ENCODE peak calls at places on chromosomes 6 and 20, in nine cellular contexts. G is stomach, P is H54, O is A549, D is GM12892, Z is IMR-90, J is HCT116, W is adrenal gland, Y is right lobe of liver. S is an unnamed sample.
A peak's percentile ranks its signal among the peaks of the same experiment; 100 is the strongest.

GRCh38 chr6:159852877-159853276 is 37.9 kb upstream of the MAS1 start:
- DNase-seq in W (no peak), P (no peak), J (no peak), Y (no peak), D (no peak), G (no peak), Z (no peak), O (no peak), S (no peak)

GRCh38 chr20:58342104-58342945 is 32.8 kb downstream of the RAB22A start:
- DNase-seq in Y (no peak), D (no peak), W (no peak), P (peak; percentile 35), J (no peak), O (peak; percentile 56), Z (peak; percentile 67), G (no peak), S (no peak)

GRCh38 chr6:99002826-99003225 is 55.1 kb upstream of the FBXL4 start:
- DNase-seq in O (no peak), P (no peak), W (no peak), Z (no peak), J (no peak), D (no peak), G (no peak), Y (no peak), S (no peak)

GRCh38 chr6:28264834-28265401 is 2.0 kb upstream of the ZSCAN26 start:
- DNase-seq in W (no peak), Y (no peak), G (no peak), J (no peak), Z (peak; percentile 4), D (no peak), P (no peak), O (no peak), S (no peak)

GRCh38 chr6:123994891-123995635 is 191.4 kb downstream of the NKAIN2 start:
- DNase-seq in Y (no peak), J (no peak), G (no peak), O (no peak), P (no peak), D (no peak), Z (no peak), W (no peak), S (no peak)

GRCh38 chr6:138004423-138005287 is 102.6 kb downstream of the PERP start:
- DNase-seq in J (peak; percentile 32), W (no peak), P (no peak), Y (no peak), D (no peak), Z (peak; percentile 41), O (peak; percentile 19), G (no peak), S (no peak)

GRCh38 chr6:35363293-35363750 is 21.0 kb downstream of the PPARD start:
- DNase-seq in W (no peak), G (no peak), D (no peak), J (no peak), O (no peak), P (no peak), Z (peak; percentile 39), Y (no peak), S (no peak)

GRCh38 chr6:20707166-20707485 is 172.9 kb downstream of the CDKAL1 start:
- DNase-seq in W (no peak), O (no peak), Z (no peak), G (no peak), P (no peak), Y (no peak), D (no peak), J (no peak), S (no peak)

GRCh38 chr6:79526897-79527296 is 10.3 kb downstream of the LCA5 start:
- DNase-seq in G (no peak), Z (no peak), O (no peak), J (no peak), Y (no peak), P (no peak), D (no peak), W (no peak), S (no peak)

DNA sequence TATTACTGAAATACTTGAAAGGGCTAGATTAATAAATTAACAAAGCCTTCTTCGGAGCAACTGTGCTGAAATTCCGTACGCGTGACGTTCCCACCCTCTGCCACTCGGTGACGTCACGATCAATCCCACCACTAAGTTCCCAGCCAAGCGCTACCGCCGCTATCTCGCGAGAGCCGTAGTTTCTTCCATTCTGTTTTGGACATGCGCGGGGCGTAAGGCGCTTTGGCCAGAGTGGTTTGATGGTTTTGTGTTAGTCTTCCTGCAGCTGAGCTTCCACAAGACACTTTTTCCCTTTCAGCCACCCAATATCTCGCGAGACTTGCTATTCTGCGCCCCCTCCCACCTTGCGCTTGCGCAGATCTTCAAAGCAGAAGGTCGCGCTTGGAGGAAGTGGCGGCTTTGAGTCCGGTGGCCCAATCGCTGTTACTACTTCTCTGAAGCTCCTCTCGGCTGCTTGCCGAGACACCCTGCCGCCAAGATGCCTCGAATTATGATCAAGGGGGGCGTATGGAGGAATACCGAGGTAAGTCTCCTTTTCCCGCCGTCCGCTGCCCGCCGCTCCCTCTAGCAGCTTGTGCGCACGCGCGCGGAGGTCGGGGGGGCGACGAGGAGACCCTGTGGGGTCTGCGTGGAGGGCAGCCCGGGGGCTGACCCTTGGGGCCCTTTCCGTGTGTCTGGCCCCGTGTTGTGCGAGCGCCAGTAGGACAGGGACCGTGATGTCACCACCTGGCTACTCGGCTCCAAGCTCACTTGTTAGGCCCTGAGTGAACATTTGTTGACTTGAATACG is at the start of gene CDC5L:
- DNase-seq in Z (peak; percentile 100), G (peak; percentile 93), O (peak; percentile 93), W (peak; percentile 96), D (peak; percentile 80), J (peak; percentile 98), P (peak; percentile 93), Y (peak; percentile 93), S (peak; percentile 97)
- TF ChIP-seq POLR2A in Z (peak; percentile 89), G (no peak), O (peak; percentile 74), W (peak; percentile 90), D (peak; percentile 96), J (peak; percentile 72), P (peak; percentile 87), Y (peak; percentile 84), S (peak; percentile 92)

DNA sequence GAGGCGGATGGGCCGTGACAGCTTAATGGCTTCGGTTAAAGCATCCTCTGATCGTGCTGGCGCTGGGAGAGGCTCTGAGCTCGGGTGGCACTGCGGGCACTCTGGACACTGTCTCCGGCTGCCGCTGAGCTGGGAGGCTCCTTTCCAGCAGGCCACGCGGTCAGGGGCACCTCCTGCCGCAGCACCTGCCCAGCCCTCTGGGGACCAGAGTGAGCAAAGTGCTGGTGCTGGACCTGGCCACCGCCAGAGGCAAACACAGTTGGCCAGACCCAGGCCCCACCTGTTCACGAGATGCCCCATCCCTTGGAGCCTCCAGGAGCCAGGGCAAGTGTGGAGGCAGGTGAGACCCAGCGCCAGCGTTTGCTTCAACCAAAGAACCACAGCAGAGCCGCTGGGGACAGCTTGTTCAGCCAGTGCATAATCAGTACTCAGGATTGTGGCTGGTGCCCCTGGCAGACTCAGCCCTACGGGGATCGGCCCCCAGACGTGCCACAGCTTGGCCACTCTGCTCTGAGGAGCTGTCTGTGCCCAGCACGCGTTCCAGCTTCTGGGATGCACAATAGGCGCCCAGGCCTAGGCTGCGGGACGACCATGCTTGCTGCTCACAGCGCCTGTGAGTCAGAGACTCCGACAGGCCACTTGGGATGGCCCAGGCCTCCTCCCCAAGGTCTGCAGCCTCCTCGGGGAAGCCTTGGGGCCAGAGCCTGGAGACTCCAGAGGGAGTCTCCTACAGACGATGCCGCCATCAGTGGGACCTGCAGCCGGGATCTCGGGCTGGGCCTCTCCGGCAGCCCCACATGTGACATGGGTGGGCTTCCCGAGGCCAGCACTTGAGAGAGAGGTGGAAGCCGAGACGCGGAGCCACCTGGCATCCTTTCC is 38.2 kb upstream of the SLCO4A1 start:
- DNase-seq in G (no peak), Y (no peak), J (no peak), D (no peak), W (no peak), P (no peak), O (no peak), Z (no peak), S (no peak)
- TF ChIP-seq POLR2A in G (no peak), Y (no peak), J (no peak), D (no peak), W (no peak), P (peak; percentile 11), O (no peak), Z (no peak), S (no peak)

GRCh38 chr20:31603822-31604566 is 1.1 kb upstream of the ID1 start:
- DNase-seq in W (peak; percentile 96), J (peak; percentile 96), O (peak; percentile 82), P (peak; percentile 70), Y (peak; percentile 97), D (peak; percentile 75), G (peak; percentile 96), Z (peak; percentile 96), S (peak; percentile 94)
- TF ChIP-seq POLR2A in W (peak; percentile 59), J (no peak), O (peak; percentile 90), P (peak; percentile 80), Y (peak; percentile 86), D (no peak), G (no peak), Z (peak; percentile 84), S (peak; percentile 41)

GRCh38 chr6:83860347-83860731 is 850 bp downstream of the CYB5R4 start:
- DNase-seq in G (no peak), W (no peak), Y (no peak), P (no peak), O (no peak), D (no peak), Z (no peak), J (no peak), S (no peak)

GRCh38 chr6:83861077-83861476 is 1.6 kb downstream of the CYB5R4 start:
- DNase-seq in P (no peak), Z (no peak), D (no peak), G (no peak), O (no peak), J (no peak), Y (no peak), W (no peak), S (no peak)

GRCh38 chr6:83854766-83855165 is 1.6 kb downstream of the RIPPLY2 start:
- DNase-seq in O (no peak), Y (no peak), D (no peak), W (no peak), Z (no peak), J (no peak), P (no peak), G (no peak), S (no peak)

GRCh38 chr6:83862776-83863471 is 3.4 kb downstream of the CYB5R4 start:
- DNase-seq in Z (peak; percentile 69), D (no peak), O (no peak), G (no peak), P (no peak), J (no peak), Y (no peak), W (no peak), S (no peak)

DNA sequence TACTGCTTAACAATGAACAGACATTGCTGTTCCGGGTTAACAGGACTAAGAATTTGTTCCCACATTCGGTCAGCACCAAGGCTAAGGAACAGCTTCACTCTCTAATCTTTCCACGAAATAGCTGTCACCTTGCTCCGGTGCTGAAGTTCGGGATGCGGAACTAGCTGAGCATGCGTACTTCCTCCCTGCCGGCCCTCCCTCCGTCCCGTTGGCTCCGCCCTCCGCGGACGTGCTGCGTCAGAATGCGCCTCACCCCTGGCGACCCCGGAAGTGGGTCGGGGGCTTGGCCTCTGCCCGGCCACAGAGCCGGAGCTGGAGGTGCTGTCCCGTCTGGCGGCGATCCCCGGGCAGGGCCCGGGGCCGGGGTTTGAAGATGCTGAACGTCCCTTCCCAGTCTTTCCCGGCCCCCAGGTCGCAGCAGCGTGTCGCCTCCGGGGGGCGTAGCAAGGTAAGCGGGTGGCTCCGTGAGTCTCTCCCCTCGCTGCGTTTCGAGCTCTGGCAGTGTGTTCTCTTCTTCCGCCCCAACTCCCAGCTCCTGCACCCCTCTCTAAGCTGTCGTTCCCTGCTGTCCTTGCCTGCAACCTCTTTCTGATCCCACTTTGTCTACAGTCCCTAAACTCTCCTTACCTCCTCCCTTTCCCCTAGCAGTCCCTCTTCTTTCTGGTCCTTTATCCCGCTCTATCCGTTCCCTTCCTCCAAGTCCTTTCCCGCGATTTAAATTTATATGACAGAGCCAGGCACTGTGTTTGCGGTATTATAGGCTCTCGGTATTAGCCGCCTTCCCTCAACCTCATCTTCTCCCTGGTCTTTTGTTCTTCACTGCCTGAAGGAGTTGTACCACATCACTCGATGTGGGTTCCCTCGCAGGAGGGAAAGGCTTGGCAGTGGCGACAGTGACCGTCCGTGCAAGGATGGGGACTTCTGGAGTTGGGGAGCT is at the start of gene CYB5R4:
- DNase-seq in J (peak; percentile 84), O (peak; percentile 79), D (peak; percentile 83), G (peak; percentile 95), W (peak; percentile 95), P (peak; percentile 88), Z (peak; percentile 96), Y (peak; percentile 96), S (peak; percentile 97)
- TF ChIP-seq POLR2A in J (peak; percentile 51), O (peak; percentile 69), D (peak; percentile 93), G (no peak), W (peak; percentile 83), P (peak; percentile 76), Z (peak; percentile 79), Y (peak; percentile 89), S (peak; percentile 79)

S was measured in ovary.